ENCODE peak calls at places on chromosomes 7 and 10, in ten cellular contexts. A is NCI-H460, F is colonic mucosa, M is NCI-H526, C is nephron progenitor cell, V is GM18507, D is bronchial epithelial cell, N is GM06990, O is kidney glomerular epithelial cell, J is HT-29. S is an unnamed sample.

GRCh38 chr7:140060788-140061606 is 1.8 kb downstream of the PARP12 start:
- DNase-seq in N (no peak), F (peak), J (peak), A (no peak), C (no peak), D (no peak), O (no peak), M (no peak), V (no peak), S (no peak)

GRCh38 chr10:5402798-5403197 is 1.8 kb downstream of the TUBAL3 start:
- DNase-seq in D (no peak), N (no peak), M (no peak), A (no peak), F (peak), J (no peak), V (no peak), O (no peak), C (no peak), S (no peak)

GRCh38 chr10:63343476-63343875 is 122.3 kb downstream of the JMJD1C start:
- DNase-seq in M (no peak), O (no peak), A (no peak), C (no peak), N (no peak), J (no peak), D (no peak), V (no peak), F (no peak), S (no peak)

GRCh38 chr7:152076324-152076821 is 50.9 kb downstream of the GALNT11 start:
- DNase-seq in O (no peak), C (peak), F (peak), N (no peak), M (no peak), A (peak), J (peak), D (peak), V (no peak), S (peak)

GRCh38 chr7:47291461-47292051 is 290.4 kb downstream of the TNS3 start:
- DNase-seq in D (peak), A (no peak), N (peak), O (peak), J (no peak), F (peak), V (peak), M (no peak), C (no peak), S (peak)

GRCh38 chr7:116162236-116162635 is 48.1 kb upstream of the TES start:
- DNase-seq in A (no peak), N (no peak), D (no peak), O (no peak), C (no peak), J (no peak), V (no peak), F (no peak), M (no peak), S (no peak)

GRCh38 chr10:86688398-86688921 is 20.1 kb downstream of the LDB3 start:
- DNase-seq in O (peak), V (peak), M (no peak), C (peak), J (peak), N (no peak), A (peak), F (peak), D (peak), S (peak)

GRCh38 chr7:116582164-116582732 is 57.4 kb downstream of the CAV1 start:
- DNase-seq in N (no peak), C (no peak), O (no peak), J (no peak), F (no peak), D (no peak), A (peak), V (no peak), M (no peak), S (no peak)

GRCh38 chr7:21412291-21412896 is 15.5 kb upstream of the SP4 start:
- DNase-seq in J (no peak), C (no peak), V (no peak), N (peak), M (no peak), A (no peak), O (no peak), F (no peak), D (no peak), S (no peak)

GRCh38 chr7:56092789-56093531 is at the start of gene PHKG1:
- DNase-seq in A (no peak), O (no peak), F (peak), N (no peak), V (no peak), M (no peak), J (peak), C (no peak), D (peak), S (peak)

GRCh38 chr10:11403116-11403515 is 208.3 kb downstream of the USP6NL start:
- DNase-seq in N (peak), J (no peak), D (no peak), C (no peak), F (peak), V (no peak), O (no peak), A (no peak), M (no peak), S (no peak)

GRCh38 chr7:87920578-87920977 is 13.5 kb upstream of the ADAM22 start:
- DNase-seq in J (no peak), O (no peak), A (no peak), D (no peak), V (no peak), F (no peak), N (no peak), M (no peak), C (no peak), S (no peak)

GRCh38 chr7:37945336-37945735 is 24.9 kb downstream of the EPDR1 start:
- DNase-seq in N (no peak), D (peak), C (no peak), F (no peak), V (no peak), O (no peak), J (no peak), M (no peak), A (no peak), S (no peak)

GRCh38 chr10:50623299-50624153 is at the start of gene SGMS1:
- DNase-seq in C (peak), O (peak), D (peak), V (peak), N (peak), J (peak), A (peak), M (peak), F (peak), S (peak)

GRCh38 chr10:8979976-8980375 is 925.5 kb downstream of the GATA3 start:
- DNase-seq in M (no peak), J (no peak), V (no peak), D (no peak), O (no peak), F (no peak), C (no peak), N (no peak), A (no peak), S (no peak)

GRCh38 chr10:98309366-98310355 is 41.7 kb upstream of the LOXL4 start:
- DNase-seq in D (peak), A (peak), N (peak), O (peak), F (peak), M (peak), C (peak), J (peak), V (no peak), S (peak)

GRCh38 chr7:135774284-135774683 is 25.7 kb upstream of the FAM180A start:
- DNase-seq in C (no peak), O (peak), M (peak), F (peak), V (no peak), A (peak), N (no peak), D (peak), J (peak), S (peak)

GRCh38 chr10:119687192-119688032 is 36.2 kb downstream of the BAG3 start:
- DNase-seq in F (no peak), O (no peak), M (no peak), N (no peak), A (no peak), V (no peak), C (peak), D (no peak), J (no peak), S (no peak)

GRCh38 chr7:127587663-127588018 is 570 bp upstream of the ARF5 start:
- DNase-seq in F (no peak), A (no peak), O (no peak), V (no peak), J (no peak), D (no peak), M (no peak), N (peak), C (peak), S (no peak)

GRCh38 chr7:117283371-117283770 is 39.5 kb downstream of the WNT2 start:
- DNase-seq in M (no peak), N (no peak), F (no peak), D (peak), O (no peak), A (no peak), V (no peak), C (no peak), J (no peak), S (peak)

GRCh38 chr7:342681-343216 is 52.8 kb downstream of the FOXL3 start:
- DNase-seq in N (no peak), A (no peak), F (no peak), V (no peak), M (no peak), C (no peak), J (no peak), D (no peak), O (no peak), S (no peak)

S was measured in A549.